ENCODE peak calls at places on chromosomes 7 and 10, in four cellular contexts. C is GM12865, N is HFF-Myc, K is lower lobe of right lung. E is an unnamed sample.
A peak's percentile ranks its signal among the peaks of the same experiment; 100 is the strongest.

GRCh38 chr7:148664319-148664718 is 34.4 kb upstream of the CUL1 start:
- DNase-seq in C (no peak), N (no peak), K (no peak), E (no peak)

GRCh38 chr7:5177060-5177459 is 13.0 kb upstream of the WIPI2 start:
- DNase-seq in C (no peak), N (peak; percentile 38), K (peak; percentile 60), E (peak; percentile 57)

GRCh38 chr10:17010363-17011145 is 119.1 kb downstream of the CUBN start:
- DNase-seq in C (no peak), N (no peak), K (no peak), E (no peak)

GRCh38 chr7:155961241-155962190 is 149.3 kb upstream of the SHH start:
- DNase-seq in C (peak; percentile 5), N (no peak), K (peak; percentile 68), E (no peak)

GRCh38 chr10:12416396-12417090 is 67.2 kb downstream of the CAMK1D start:
- DNase-seq in C (no peak), N (no peak), K (no peak), E (no peak)

GRCh38 chr7:128139406-128139805 is 101.7 kb upstream of the LEP start:
- DNase-seq in C (no peak), N (no peak), K (no peak), E (no peak)

GRCh38 chr10:130301026-130301892 is 165.1 kb downstream of the GLRX3 start:
- DNase-seq in C (no peak), N (no peak), K (peak; percentile 83), E (no peak)

GRCh38 chr7:17523813-17524741 is 225.6 kb downstream of the AHR start:
- DNase-seq in C (peak; percentile 39), N (no peak), K (peak; percentile 74), E (no peak)

GRCh38 chr7:74038194-74038961 is 10.4 kb downstream of the ELN start:
- DNase-seq in C (no peak), N (no peak), K (no peak), E (no peak)

GRCh38 chr10:122815458-122815857 is 30.2 kb downstream of the CUZD1 start:
- DNase-seq in C (no peak), N (no peak), K (no peak), E (no peak)

GRCh38 chr7:47197508-47197907 is 384.4 kb downstream of the TNS3 start:
- DNase-seq in C (no peak), N (no peak), K (no peak), E (no peak)

GRCh38 chr7:133703547-133703946 is 423.6 kb upstream of the LRGUK start:
- DNase-seq in C (no peak), N (no peak), K (no peak), E (peak; percentile 43)

GRCh38 chr7:84393776-84394175 is 199.2 kb upstream of the SEMA3A start:
- DNase-seq in C (no peak), N (no peak), K (no peak), E (no peak)

GRCh38 chr10:71302874-71303568 is 16.0 kb upstream of the SLC29A3 start:
- DNase-seq in C (peak; percentile 64), N (no peak), K (peak; percentile 11), E (peak; percentile 16)

GRCh38 chr10:119817991-119818888 is 54.4 kb downstream of the MCMBP start:
- DNase-seq in C (no peak), N (no peak), K (peak; percentile 67), E (no peak)

GRCh38 chr7:79298145-79298760 is 155.2 kb downstream of the MAGI2 start:
- DNase-seq in C (peak; percentile 43), N (peak; percentile 55), K (no peak), E (peak; percentile 51)

GRCh38 chr10:8628351-8628750 is 573.9 kb downstream of the GATA3 start:
- DNase-seq in C (no peak), N (no peak), K (no peak), E (no peak)

GRCh38 chr10:70355234-70356021 is 27.0 kb downstream of the LRRC20 start:
- DNase-seq in C (peak; percentile 92), N (no peak), K (no peak), E (no peak)

GRCh38 chr7:22596763-22597434 is 96.9 kb upstream of the STEAP1B start:
- DNase-seq in C (no peak), N (no peak), K (no peak), E (no peak)

GRCh38 chr7:17083392-17084165 is 201.8 kb upstream of the AGR3 start:
- DNase-seq in C (no peak), N (no peak), K (no peak), E (no peak)

GRCh38 chr7:87853237-87853864 is 22.8 kb downstream of the SLC25A40 start:
- DNase-seq in C (no peak), N (no peak), K (no peak), E (no peak)

GRCh38 chr7:104230606-104231005 is 22.8 kb upstream of the ORC5 start:
- DNase-seq in C (no peak), N (peak; percentile 26), K (no peak), E (no peak)

GRCh38 chr10:4151466-4151865 is 366.5 kb upstream of the KLF6 start:
- DNase-seq in C (no peak), N (no peak), K (no peak), E (no peak)
- TF ChIP-seq CTCF in C (no peak), N (no peak), K (no peak), E (no peak)

GRCh38 chr10:86851329-86852207 is 95.1 kb downstream of the BMPR1A start:
- DNase-seq in C (no peak), N (no peak), K (no peak), E (peak; percentile 74)

GRCh38 chr10:86850481-86850880 is 94.1 kb downstream of the BMPR1A start:
- DNase-seq in C (no peak), N (no peak), K (no peak), E (no peak)

GRCh38 chr10:86849495-86849894 is 93.1 kb downstream of the BMPR1A start:
- DNase-seq in C (peak; percentile 62), N (no peak), K (no peak), E (no peak)

GRCh38 chr10:86846088-86846487 is 89.7 kb downstream of the BMPR1A start:
- DNase-seq in C (no peak), N (no peak), K (no peak), E (no peak)

GRCh38 chr10:86848747-86849146 is 92.3 kb downstream of the BMPR1A start:
- DNase-seq in C (no peak), N (no peak), K (no peak), E (no peak)
- TF ChIP-seq CTCF in C (no peak), N (no peak), K (no peak), E (no peak)

GRCh38 chr7:93622036-93622714 is 47.7 kb upstream of the CALCR start:
- DNase-seq in C (peak; percentile 32), N (peak; percentile 11), K (no peak), E (no peak)
- TF ChIP-seq CTCF in C (peak; percentile 48), N (peak; percentile 44), K (no peak), E (peak; percentile 56)

GRCh38 chr7:105863876-105864275 is 12.5 kb downstream of the ATXN7L1 start:
- DNase-seq in C (no peak), N (no peak), K (no peak), E (no peak)

GRCh38 chr7:105860793-105861192 is 15.6 kb downstream of the ATXN7L1 start:
- DNase-seq in C (no peak), N (no peak), K (no peak), E (no peak)

GRCh38 chr7:105862770-105863169 is 13.6 kb downstream of the ATXN7L1 start:
- DNase-seq in C (no peak), N (no peak), K (no peak), E (no peak)

GRCh38 chr7:105861252-105861651 is 15.1 kb downstream of the ATXN7L1 start:
- DNase-seq in C (no peak), N (no peak), K (no peak), E (no peak)

DNA sequence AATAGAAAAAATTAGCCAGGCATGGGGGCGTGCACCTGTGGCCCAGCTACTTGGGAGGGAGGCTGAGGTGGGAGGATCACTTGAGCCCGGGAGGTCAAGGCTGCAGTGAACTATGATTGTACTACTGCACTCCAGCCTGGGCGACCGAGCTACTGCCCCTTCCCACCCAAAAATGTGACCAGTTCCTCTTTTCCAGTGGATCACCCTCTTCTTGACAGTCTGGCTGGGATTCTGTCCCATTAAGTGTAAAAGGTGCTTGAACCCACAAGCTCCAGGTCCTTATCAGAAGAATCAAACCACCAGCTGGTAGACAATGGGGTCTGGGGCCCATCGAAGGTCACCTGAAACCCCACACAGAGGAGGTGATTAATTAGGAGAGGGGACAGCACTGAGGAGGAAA is 14.1 kb downstream of the ATXN7L1 start:
- DNase-seq in C (no peak), N (no peak), K (no peak), E (no peak)
- TF ChIP-seq CTCF in C (no peak), N (no peak), K (no peak), E (no peak)

DNA sequence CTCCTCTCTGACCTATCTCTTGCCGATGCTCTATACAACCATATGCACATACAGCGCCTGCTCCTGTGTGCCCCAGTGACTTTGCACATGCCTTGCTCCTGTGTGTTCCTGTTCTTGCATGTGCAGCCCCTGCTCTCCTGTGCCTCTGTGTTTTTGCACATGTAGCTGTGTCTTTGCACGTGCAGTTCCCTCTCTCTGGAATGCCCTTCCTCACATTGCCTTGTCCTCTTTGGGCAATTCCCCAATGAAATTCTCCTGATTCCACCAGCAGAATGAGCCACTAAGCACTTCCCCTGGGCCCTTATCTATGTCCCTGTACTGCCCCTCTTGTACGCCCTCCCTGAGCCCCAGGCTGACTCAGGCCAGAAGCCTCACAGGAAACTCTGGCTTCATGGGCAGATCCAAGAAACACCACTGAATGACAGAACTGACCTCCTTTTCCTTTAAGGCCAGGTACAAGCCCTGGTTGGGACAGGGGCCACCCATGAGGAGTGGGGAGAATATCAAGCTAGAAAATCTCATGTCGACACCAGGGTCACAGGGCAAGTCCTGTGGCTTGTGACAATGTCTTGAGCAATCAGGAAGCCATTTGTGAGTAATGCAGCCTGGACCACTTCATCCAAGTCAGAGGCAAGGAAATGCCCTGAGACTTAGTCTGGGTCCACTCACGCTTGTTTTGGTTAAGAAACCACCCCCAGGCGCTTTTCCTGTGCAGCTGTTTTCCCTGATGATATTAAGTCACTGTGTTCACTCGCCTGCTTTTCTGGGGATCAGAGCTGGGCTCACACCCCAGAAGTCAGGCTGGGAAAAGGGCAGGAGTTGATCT is 1.9 kb upstream of the ARHGAP22 start:
- DNase-seq in C (no peak), N (peak; percentile 79), K (no peak), E (peak; percentile 85)
- TF ChIP-seq CTCF in C (no peak), N (no peak), K (no peak), E (no peak)